ENCODE peak calls at places on chromosomes 13 and 19, in five cellular contexts. One of them, this sample, is unnamed. For H3K9me3, the result is how much of the 10 kb centered on the place peaks cover.

GRCh38 chr13:41974262-41974900 is 13.5 kb upstream of the VWA8 start:
- DNase-seq in neuronal stem cell: no peak
- DNase-seq in GM23248: no peak
- DNase-seq in neural progenitor cell: no peak
- DNase-seq in K562: no peak
- DNase-seq in this sample: no peak

GRCh38 chr19:6048348-6048747 is 62.0 kb downstream of the RFX2 start:
- DNase-seq in neuronal stem cell: no peak
- DNase-seq in GM23248: no peak
- DNase-seq in neural progenitor cell: no peak
- DNase-seq in K562: no peak
- DNase-seq in this sample: no peak

GRCh38 chr13:90594694-90595093 is 752.8 kb upstream of the MIR17HG start:
- DNase-seq in neuronal stem cell: no peak
- DNase-seq in GM23248: peak
- DNase-seq in neural progenitor cell: no peak
- DNase-seq in K562: no peak
- DNase-seq in this sample: peak

GRCh38 chr13:30559274-30559673 is 58.4 kb upstream of the USPL1 start:
- DNase-seq in neuronal stem cell: no peak
- DNase-seq in GM23248: no peak
- DNase-seq in neural progenitor cell: no peak
- DNase-seq in K562: no peak
- DNase-seq in this sample: no peak

GRCh38 chr19:4689403-4689802 is 19.3 kb upstream of the MYDGF start:
- DNase-seq in neuronal stem cell: no peak
- DNase-seq in GM23248: no peak
- DNase-seq in neural progenitor cell: no peak
- DNase-seq in K562: no peak
- DNase-seq in this sample: no peak

GRCh38 chr19:4742717-4743646 is 19.3 kb upstream of the DPP9 start:
- DNase-seq in neuronal stem cell: no peak
- DNase-seq in GM23248: no peak
- DNase-seq in neural progenitor cell: peak
- DNase-seq in K562: no peak
- DNase-seq in this sample: no peak

GRCh38 chr19:45771331-45771933 is 2.4 kb upstream of the SIX5 start:
- DNase-seq in neuronal stem cell: no peak
- DNase-seq in GM23248: no peak
- DNase-seq in neural progenitor cell: no peak
- DNase-seq in K562: no peak
- DNase-seq in this sample: no peak

GRCh38 chr13:113536461-113537110 is 46.1 kb upstream of the DCUN1D2 start:
- DNase-seq in neuronal stem cell: no peak
- DNase-seq in GM23248: no peak
- DNase-seq in neural progenitor cell: no peak
- DNase-seq in K562: no peak
- DNase-seq in this sample: no peak

GRCh38 chr19:16106121-16106520 is 5.6 kb upstream of the RAB8A start:
- DNase-seq in neuronal stem cell: no peak
- DNase-seq in GM23248: peak
- DNase-seq in neural progenitor cell: no peak
- DNase-seq in K562: peak
- DNase-seq in this sample: peak

GRCh38 chr13:30581582-30581981 is 36.1 kb upstream of the USPL1 start:
- DNase-seq in neuronal stem cell: no peak
- DNase-seq in GM23248: peak
- DNase-seq in neural progenitor cell: peak
- DNase-seq in K562: peak
- DNase-seq in this sample: peak

GRCh38 chr19:42540071-42540553 is 11.8 kb upstream of the CEACAM1 start:
- DNase-seq in neuronal stem cell: no peak
- DNase-seq in GM23248: peak
- DNase-seq in neural progenitor cell: peak
- DNase-seq in K562: no peak
- DNase-seq in this sample: no peak

DNA sequence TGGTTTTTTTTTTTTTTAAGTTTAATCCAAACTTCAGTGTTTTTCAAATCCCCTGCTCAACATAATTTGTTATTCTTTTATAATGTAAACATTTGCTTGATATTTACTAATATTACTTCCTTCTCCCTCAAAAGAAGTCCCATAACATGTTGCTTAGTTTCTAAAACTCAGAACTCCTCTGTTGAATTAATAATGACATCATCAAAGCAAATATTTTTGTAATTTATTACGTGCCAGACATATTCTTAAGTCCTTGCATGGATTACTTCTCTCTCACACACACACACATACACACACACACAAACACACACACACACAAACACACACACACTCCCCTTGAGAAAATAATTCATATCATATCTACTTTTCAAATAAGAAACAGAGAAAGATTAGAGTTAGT is 1432.3 kb upstream of the SPRY2 start:
- DNase-seq in neuronal stem cell: no peak
- DNase-seq in GM23248: no peak
- DNase-seq in neural progenitor cell: no peak
- DNase-seq in K562: no peak
- DNase-seq in this sample: no peak
- H3K9ac ChIP-seq in neuronal stem cell: no peak
- H3K9ac ChIP-seq in GM23248: no peak
- H3K9ac ChIP-seq in neural progenitor cell: no peak
- H3K9ac ChIP-seq in K562: no peak
- H3K9ac ChIP-seq in this sample: no peak

DNA sequence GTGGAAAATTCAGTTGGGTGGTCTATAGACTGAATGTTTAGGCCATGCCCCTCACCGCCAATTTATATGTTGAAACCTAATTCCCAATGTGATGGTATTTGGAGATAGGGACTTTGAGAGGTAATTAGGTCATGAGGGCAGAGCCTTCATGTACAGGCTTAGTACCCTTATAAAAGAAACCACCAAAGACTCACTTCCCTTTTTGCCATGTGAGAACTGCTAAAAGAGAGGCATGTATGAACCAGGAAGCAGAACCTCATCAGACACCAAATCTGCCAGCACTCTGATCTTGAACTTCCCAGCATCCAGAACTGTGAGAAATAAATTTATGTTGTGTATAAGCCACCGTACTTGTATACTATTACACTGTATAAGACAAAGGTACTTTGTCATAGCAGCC is 40.6 kb downstream of the UQCRFS1 start:
- DNase-seq in neuronal stem cell: no peak
- DNase-seq in GM23248: no peak
- DNase-seq in neural progenitor cell: no peak
- DNase-seq in K562: no peak
- DNase-seq in this sample: no peak
- H3K4me3 ChIP-seq in neuronal stem cell: no peak
- H3K4me3 ChIP-seq in GM23248: no peak
- H3K4me3 ChIP-seq in neural progenitor cell: no peak
- H3K4me3 ChIP-seq in K562: no peak
- H3K4me3 ChIP-seq in this sample: no peak

GRCh38 chr19:46980756-46981155 is 38.9 kb upstream of the NPAS1 start:
- DNase-seq in neuronal stem cell: no peak
- DNase-seq in GM23248: no peak
- DNase-seq in neural progenitor cell: no peak
- DNase-seq in K562: no peak
- DNase-seq in this sample: no peak
- H3K9me3 ChIP-seq in neuronal stem cell: under half
- H3K9me3 ChIP-seq in GM23248: under half
- H3K9me3 ChIP-seq in neural progenitor cell: under half
- H3K9me3 ChIP-seq in K562: under half
- H3K9me3 ChIP-seq in this sample: under half

DNA sequence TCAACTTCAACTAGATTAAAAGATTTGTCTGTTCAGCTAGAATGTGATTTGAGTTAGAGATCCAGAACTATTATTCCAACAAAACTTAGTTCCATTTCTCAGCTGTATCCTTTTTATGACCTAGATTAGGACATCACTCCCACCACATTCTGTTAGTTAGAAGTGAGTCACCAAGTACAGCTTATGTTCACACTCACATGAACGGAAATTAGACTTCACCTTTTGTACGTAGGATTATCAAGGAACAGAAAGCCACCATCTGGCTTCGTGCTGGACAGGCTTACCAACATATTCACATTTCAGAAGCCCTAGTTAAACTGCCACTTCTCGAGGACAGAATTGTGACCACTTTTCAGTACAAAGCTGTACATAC is 142.4 kb downstream of the SUCLA2 start:
- DNase-seq in neuronal stem cell: no peak
- DNase-seq in GM23248: peak
- DNase-seq in neural progenitor cell: no peak
- DNase-seq in K562: no peak
- DNase-seq in this sample: peak
- H3K9ac ChIP-seq in neuronal stem cell: no peak
- H3K9ac ChIP-seq in GM23248: no peak
- H3K9ac ChIP-seq in neural progenitor cell: no peak
- H3K9ac ChIP-seq in K562: no peak
- H3K9ac ChIP-seq in this sample: no peak

GRCh38 chr13:19592657-19593175 is 31.4 kb upstream of the TPTE2 start:
- DNase-seq in neuronal stem cell: no peak
- DNase-seq in GM23248: no peak
- DNase-seq in neural progenitor cell: no peak
- DNase-seq in K562: no peak
- DNase-seq in this sample: no peak

GRCh38 chr13:19596086-19596485 is 34.8 kb upstream of the TPTE2 start:
- DNase-seq in neuronal stem cell: no peak
- DNase-seq in GM23248: no peak
- DNase-seq in neural progenitor cell: no peak
- DNase-seq in K562: no peak
- DNase-seq in this sample: no peak

GRCh38 chr13:19597523-19597922 is 35.9 kb upstream of the MPHOSPH8 start:
- DNase-seq in neuronal stem cell: no peak
- DNase-seq in GM23248: peak
- DNase-seq in neural progenitor cell: no peak
- DNase-seq in K562: no peak
- DNase-seq in this sample: peak

GRCh38 chr13:19601749-19602725 is 31.4 kb upstream of the MPHOSPH8 start:
- DNase-seq in neuronal stem cell: peak
- DNase-seq in GM23248: peak
- DNase-seq in neural progenitor cell: peak
- DNase-seq in K562: peak
- DNase-seq in this sample: peak

GRCh38 chr13:19596960-19597361 is 35.6 kb upstream of the TPTE2 start:
- DNase-seq in neuronal stem cell: no peak
- DNase-seq in GM23248: peak
- DNase-seq in neural progenitor cell: no peak
- DNase-seq in K562: peak
- DNase-seq in this sample: no peak
- H3K4me3 ChIP-seq in neuronal stem cell: no peak
- H3K4me3 ChIP-seq in GM23248: no peak
- H3K4me3 ChIP-seq in neural progenitor cell: no peak
- H3K4me3 ChIP-seq in K562: no peak
- H3K4me3 ChIP-seq in this sample: no peak